ENCODE peak calls at places on chromosomes 3 and 15, in nine cellular contexts. W, B, U, Z, E, J, M, X and L are unnamed samples. For H3K4me1, the result is how much of the 10 kb centered on the place peaks cover.

GRCh38 chr15:40055576-40056293 is 16.8 kb upstream of the SRP14 start:
- DNase-seq in J (no peak), M (peak), B (no peak), W (no peak), X (no peak), Z (no peak), E (no peak), U (no peak), L (peak)

GRCh38 chr3:122305818-122306621 is 19.0 kb upstream of the CSTA start:
- DNase-seq in B (no peak), U (peak), Z (no peak), X (peak), E (no peak), W (no peak), M (peak), J (no peak), L (peak)

GRCh38 chr3:182148360-182148759 is 436.6 kb downstream of the SOX2 start:
- DNase-seq in X (no peak), Z (no peak), J (no peak), U (no peak), B (no peak), M (no peak), W (no peak), E (no peak), L (no peak)

GRCh38 chr3:52934626-52935530 is 37.5 kb upstream of the STIMATE start:
- DNase-seq in E (peak), U (peak), J (peak), W (no peak), X (peak), M (peak), Z (peak), B (peak), L (peak)

GRCh38 chr3:62229201-62229600 is 144.1 kb downstream of the FEZF2 start:
- DNase-seq in E (no peak), M (no peak), U (no peak), J (no peak), X (no peak), Z (no peak), B (no peak), W (peak), L (no peak)

GRCh38 chr15:100919481-100920405 is 586 bp downstream of the LRRK1 start:
- DNase-seq in U (peak), Z (no peak), M (no peak), E (no peak), B (peak), X (no peak), W (no peak), J (no peak), L (no peak)

GRCh38 chr15:65666257-65666656 is 44.5 kb downstream of the SLC24A1 start:
- DNase-seq in X (no peak), U (no peak), W (peak), M (no peak), B (peak), E (no peak), J (no peak), Z (no peak), L (no peak)

GRCh38 chr15:70214941-70215635 is 117.4 kb upstream of the TLE3 start:
- DNase-seq in X (no peak), U (no peak), E (no peak), B (no peak), M (no peak), J (no peak), Z (no peak), W (no peak), L (no peak)

GRCh38 chr3:60573494-60573893 is 677.8 kb downstream of the FHIT start:
- DNase-seq in B (no peak), J (no peak), X (no peak), E (no peak), W (no peak), U (no peak), M (no peak), Z (no peak), L (no peak)

GRCh38 chr3:32405155-32405554 is 13.5 kb downstream of the CMTM7 start:
- DNase-seq in J (no peak), Z (no peak), W (no peak), B (no peak), U (no peak), X (no peak), M (no peak), E (no peak), L (no peak)

GRCh38 chr3:13470894-13471574 is 9.1 kb upstream of the HDAC11 start:
- DNase-seq in W (no peak), M (no peak), E (no peak), X (no peak), J (no peak), U (peak), B (no peak), Z (no peak), L (no peak)

GRCh38 chr15:26224266-26224665 is 361.1 kb upstream of the ATP10A start:
- DNase-seq in W (no peak), E (no peak), X (no peak), J (no peak), U (no peak), B (no peak), M (no peak), Z (no peak), L (no peak)

GRCh38 chr3:108099679-108100428 is 9.0 kb upstream of the CD47 start:
- DNase-seq in U (no peak), X (no peak), Z (peak), W (no peak), M (no peak), E (no peak), B (no peak), J (no peak), L (no peak)

GRCh38 chr15:70164156-70164900 is 66.6 kb upstream of the TLE3 start:
- DNase-seq in B (no peak), E (no peak), M (no peak), W (no peak), Z (no peak), X (no peak), J (no peak), U (no peak), L (no peak)

GRCh38 chr3:187677604-187678003 is 7.4 kb upstream of the SST start:
- DNase-seq in U (no peak), Z (no peak), J (no peak), M (no peak), E (no peak), W (peak), B (no peak), X (no peak), L (no peak)

GRCh38 chr15:100930306-100930848 is 11.2 kb downstream of the LRRK1 start:
- DNase-seq in W (no peak), U (no peak), Z (no peak), B (no peak), E (no peak), J (no peak), X (no peak), M (no peak), L (no peak)

GRCh38 chr3:17039579-17039978 is 154.8 kb downstream of the PLCL2 start:
- DNase-seq in W (no peak), X (peak), J (no peak), B (peak), E (no peak), M (no peak), Z (no peak), U (no peak), L (no peak)

GRCh38 chr3:17038141-17038540 is 153.4 kb downstream of the PLCL2 start:
- DNase-seq in X (no peak), Z (no peak), U (no peak), B (no peak), M (no peak), E (no peak), J (no peak), W (no peak), L (no peak)

GRCh38 chr3:17040322-17040721 is 155.6 kb downstream of the PLCL2 start:
- DNase-seq in M (no peak), B (no peak), X (no peak), U (no peak), Z (no peak), J (no peak), E (no peak), W (no peak), L (no peak)

GRCh38 chr3:17041009-17041408 is 156.3 kb downstream of the PLCL2 start:
- DNase-seq in B (no peak), Z (no peak), M (no peak), X (no peak), J (no peak), E (no peak), U (no peak), W (no peak), L (no peak)

DNA sequence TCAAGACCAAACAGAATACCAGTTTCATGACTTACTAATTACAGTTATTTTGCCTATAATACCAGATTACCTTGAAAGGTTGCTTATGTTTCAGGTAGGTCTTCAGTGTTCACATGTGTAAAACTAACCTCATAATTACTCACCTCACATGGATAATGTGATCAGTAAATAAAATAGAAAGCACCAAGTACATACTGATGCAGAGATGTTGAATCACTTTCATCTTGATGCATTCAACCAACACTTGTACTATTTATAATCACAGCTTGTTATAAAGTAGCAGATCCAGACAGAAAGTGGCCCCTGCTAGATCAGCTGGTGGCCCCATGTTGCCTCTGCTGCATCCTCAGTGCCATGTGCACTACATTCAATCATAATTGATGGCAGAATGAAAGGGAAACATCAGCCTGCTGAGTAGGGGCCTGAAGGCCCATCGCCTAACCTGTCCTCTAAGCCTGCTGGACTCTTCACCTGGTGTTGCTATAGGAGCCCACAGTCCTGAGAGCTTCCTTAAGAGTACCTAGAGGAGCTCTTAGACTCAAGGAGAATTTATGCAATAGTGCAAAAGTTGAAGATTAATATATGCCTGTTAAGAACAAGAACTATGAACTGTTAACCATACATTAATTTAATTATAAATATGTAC is 154.3 kb downstream of the PLCL2 start:
- DNase-seq in U (no peak), B (no peak), E (no peak), Z (no peak), X (peak), W (no peak), M (no peak), J (no peak), L (no peak)
- H3K4me1 ChIP-seq in U (under half), B (under half), E (under half), Z (under half), X (under half), W (under half), M (under half), J (under half), L (under half)

GRCh38 chr3:54659347-54659746 is 268.5 kb downstream of the LRTM1 start:
- DNase-seq in W (no peak), E (no peak), M (no peak), U (no peak), B (no peak), Z (no peak), J (no peak), X (no peak), L (no peak)
- TF ChIP-seq POLR2AphosphoS5 in W (no peak), E (no peak), M (no peak), U (no peak), B (no peak), Z (no peak), J (no peak), X (no peak), L (no peak)

DNA sequence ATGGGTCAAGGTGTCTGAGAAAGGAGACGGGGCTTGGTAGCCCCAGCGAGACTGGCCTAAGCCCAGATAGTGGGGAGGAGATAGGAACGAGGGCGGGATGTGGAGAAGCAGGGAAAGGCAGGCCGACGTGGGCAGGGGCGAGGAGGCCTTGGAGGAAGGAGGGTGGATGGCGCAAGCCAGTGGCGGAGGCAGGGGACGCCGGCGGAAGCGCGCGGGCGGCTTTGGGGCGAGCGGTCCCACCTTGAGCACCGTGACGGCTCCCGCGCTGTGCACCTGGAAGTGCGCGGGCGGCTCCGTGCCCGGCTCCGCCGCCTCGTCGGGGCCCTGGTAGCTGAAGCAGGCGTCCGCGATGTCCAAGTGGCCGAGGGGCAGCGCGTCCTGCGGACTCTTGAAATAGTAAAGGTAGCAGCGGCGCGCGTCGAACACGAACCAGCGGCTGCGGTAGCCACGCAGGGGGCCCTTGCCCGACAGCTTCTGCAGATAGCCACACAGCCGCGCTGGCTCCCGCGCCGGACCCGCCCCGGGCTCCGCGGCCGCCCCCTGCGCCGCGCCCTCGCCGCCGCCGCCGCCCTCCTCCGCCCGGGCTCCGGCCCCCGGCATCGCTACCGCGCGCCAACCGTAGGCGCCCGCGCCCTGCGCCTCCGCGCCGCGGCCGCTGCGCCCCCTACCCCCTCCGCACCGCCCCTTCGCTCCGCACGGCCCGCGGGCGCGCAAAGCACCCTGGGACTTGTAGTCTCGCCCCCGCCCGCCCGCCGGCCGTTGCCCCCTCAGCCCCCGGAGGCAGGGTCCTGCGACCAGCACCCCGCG is at the start of gene TBC1D2B:
- DNase-seq in Z (peak), X (no peak), J (no peak), U (peak), M (peak), E (no peak), B (peak), W (no peak), L (peak)
- TF ChIP-seq POLR2A in Z (no peak), X (no peak), J (no peak), U (peak), M (no peak), E (no peak), B (peak), W (no peak), L (no peak)

GRCh38 chr3:172159376-172159775 is 120.0 kb downstream of the FNDC3B start:
- DNase-seq in X (no peak), M (no peak), J (no peak), U (no peak), W (no peak), Z (no peak), B (no peak), E (no peak), L (no peak)

GRCh38 chr3:172161959-172162358 is 122.6 kb downstream of the FNDC3B start:
- DNase-seq in E (no peak), U (no peak), X (no peak), Z (no peak), B (no peak), M (no peak), W (no peak), J (no peak), L (no peak)

GRCh38 chr3:172158741-172159140 is 119.4 kb downstream of the FNDC3B start:
- DNase-seq in Z (no peak), W (no peak), X (no peak), B (no peak), J (no peak), U (no peak), M (no peak), E (no peak), L (no peak)

GRCh38 chr3:172161390-172161789 is 122.0 kb downstream of the FNDC3B start:
- DNase-seq in J (no peak), Z (no peak), W (no peak), B (no peak), X (no peak), M (no peak), E (no peak), U (no peak), L (no peak)

DNA sequence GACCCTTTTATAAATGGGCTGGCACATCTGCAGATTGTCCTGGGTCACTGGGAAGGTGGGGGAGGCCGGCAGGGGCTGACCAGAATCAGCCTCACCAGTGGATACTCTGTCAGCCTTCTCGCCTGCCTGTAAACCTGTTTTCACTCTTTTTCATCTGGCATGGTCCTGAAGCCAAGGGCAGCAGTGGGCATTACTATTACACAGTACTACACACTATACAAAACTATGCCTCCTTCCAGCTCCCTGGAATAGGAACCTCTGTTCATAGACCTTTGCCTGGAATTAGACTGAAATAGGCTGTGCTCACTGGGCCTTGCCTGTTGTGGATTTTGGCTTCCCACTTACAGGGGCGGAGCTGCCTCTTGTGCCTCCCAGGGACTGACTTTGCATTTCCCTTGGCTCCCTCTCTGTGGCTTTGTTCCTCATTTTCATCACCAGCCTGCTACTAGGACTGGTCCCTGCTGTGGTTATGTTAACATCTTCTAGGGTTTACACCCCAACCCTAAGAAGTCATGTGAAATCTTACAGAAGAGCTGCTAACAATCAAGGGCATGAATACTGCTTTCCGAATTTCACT is 120.7 kb downstream of the FNDC3B start:
- DNase-seq in E (no peak), M (peak), Z (no peak), B (no peak), U (no peak), W (no peak), J (no peak), X (no peak), L (no peak)
- H3K4me1 ChIP-seq in E (under half), M (under half), Z (under half), B (under half), U (under half), W (under half), J (under half), X (under half), L (half or more)

GRCh38 chr15:68107142-68107541 is 53.0 kb downstream of the PIAS1 start:
- DNase-seq in X (no peak), Z (no peak), B (no peak), E (no peak), W (no peak), M (no peak), U (no peak), J (no peak), L (no peak)
- TF ChIP-seq POLR2AphosphoS5 in X (no peak), Z (no peak), B (no peak), E (no peak), W (no peak), M (no peak), U (no peak), J (no peak), L (no peak)